ENCODE peak calls at places on chromosomes 5 and 9, in seven cellular contexts. One of them, this sample, is unnamed.

GRCh38 chr5:119168401-119168800 is 97.5 kb downstream of the DMXL1 start:
- DNase-seq in stimulated activated CD8-positive, alpha-beta memory T cell treated with anti-CD3 and anti-CD28 coated beads, Interleukin-4, amount 100 ng/mL, for 4 hours: no peak
- DNase-seq in activated T-helper 2 cell treated with anti-CD3 and anti-CD28 coated beads, Interferon-gamma antibody, Interleukin-2, Interleukin-4, amounts not matched to agents 10 μg/mL and 5 μg/mL and 100 μg/mL, durations not matched to agents 14 hours and 24 hours and 36 hours: no peak
- DNase-seq in kidney tubule cell: no peak
- DNase-seq in caudate nucleus: no peak
- DNase-seq in aorta: no peak
- DNase-seq in kidney epithelial cell: no peak
- DNase-seq in this sample: no peak

GRCh38 chr5:160427607-160428006 is 6.0 kb downstream of the PTTG1 start:
- DNase-seq in stimulated activated CD8-positive, alpha-beta memory T cell treated with anti-CD3 and anti-CD28 coated beads, Interleukin-4, amount 100 ng/mL, for 4 hours: no peak
- DNase-seq in activated T-helper 2 cell treated with anti-CD3 and anti-CD28 coated beads, Interferon-gamma antibody, Interleukin-2, Interleukin-4, amounts not matched to agents 10 μg/mL and 5 μg/mL and 100 μg/mL, durations not matched to agents 14 hours and 24 hours and 36 hours: no peak
- DNase-seq in kidney tubule cell: no peak
- DNase-seq in caudate nucleus: no peak
- DNase-seq in aorta: no peak
- DNase-seq in kidney epithelial cell: no peak
- DNase-seq in this sample: no peak

GRCh38 chr9:107358867-107359440 is 75.9 kb downstream of the RAD23B start:
- DNase-seq in stimulated activated CD8-positive, alpha-beta memory T cell treated with anti-CD3 and anti-CD28 coated beads, Interleukin-4, amount 100 ng/mL, for 4 hours: no peak
- DNase-seq in activated T-helper 2 cell treated with anti-CD3 and anti-CD28 coated beads, Interferon-gamma antibody, Interleukin-2, Interleukin-4, amounts not matched to agents 10 μg/mL and 5 μg/mL and 100 μg/mL, durations not matched to agents 14 hours and 24 hours and 36 hours: no peak
- DNase-seq in kidney tubule cell: no peak
- DNase-seq in caudate nucleus: no peak
- DNase-seq in aorta: no peak
- DNase-seq in kidney epithelial cell: no peak
- DNase-seq in this sample: no peak

GRCh38 chr5:12794476-12795332 is 890.5 kb upstream of the CTNND2 start:
- DNase-seq in stimulated activated CD8-positive, alpha-beta memory T cell treated with anti-CD3 and anti-CD28 coated beads, Interleukin-4, amount 100 ng/mL, for 4 hours: no peak
- DNase-seq in activated T-helper 2 cell treated with anti-CD3 and anti-CD28 coated beads, Interferon-gamma antibody, Interleukin-2, Interleukin-4, amounts not matched to agents 10 μg/mL and 5 μg/mL and 100 μg/mL, durations not matched to agents 14 hours and 24 hours and 36 hours: no peak
- DNase-seq in kidney tubule cell: no peak
- DNase-seq in caudate nucleus: no peak
- DNase-seq in aorta: peak
- DNase-seq in kidney epithelial cell: no peak
- DNase-seq in this sample: no peak

GRCh38 chr9:16058131-16058549 is 505.3 kb downstream of the CCDC171 start:
- DNase-seq in stimulated activated CD8-positive, alpha-beta memory T cell treated with anti-CD3 and anti-CD28 coated beads, Interleukin-4, amount 100 ng/mL, for 4 hours: no peak
- DNase-seq in activated T-helper 2 cell treated with anti-CD3 and anti-CD28 coated beads, Interferon-gamma antibody, Interleukin-2, Interleukin-4, amounts not matched to agents 10 μg/mL and 5 μg/mL and 100 μg/mL, durations not matched to agents 14 hours and 24 hours and 36 hours: no peak
- DNase-seq in kidney tubule cell: peak
- DNase-seq in caudate nucleus: no peak
- DNase-seq in aorta: no peak
- DNase-seq in kidney epithelial cell: peak
- DNase-seq in this sample: no peak

GRCh38 chr5:139960723-139961383 is 82.2 kb downstream of the NRG2 start:
- DNase-seq in stimulated activated CD8-positive, alpha-beta memory T cell treated with anti-CD3 and anti-CD28 coated beads, Interleukin-4, amount 100 ng/mL, for 4 hours: no peak
- DNase-seq in activated T-helper 2 cell treated with anti-CD3 and anti-CD28 coated beads, Interferon-gamma antibody, Interleukin-2, Interleukin-4, amounts not matched to agents 10 μg/mL and 5 μg/mL and 100 μg/mL, durations not matched to agents 14 hours and 24 hours and 36 hours: no peak
- DNase-seq in kidney tubule cell: no peak
- DNase-seq in caudate nucleus: no peak
- DNase-seq in aorta: no peak
- DNase-seq in kidney epithelial cell: no peak
- DNase-seq in this sample: no peak

GRCh38 chr9:136143215-136144001 is 24.7 kb upstream of the TMEM250 start:
- DNase-seq in stimulated activated CD8-positive, alpha-beta memory T cell treated with anti-CD3 and anti-CD28 coated beads, Interleukin-4, amount 100 ng/mL, for 4 hours: no peak
- DNase-seq in activated T-helper 2 cell treated with anti-CD3 and anti-CD28 coated beads, Interferon-gamma antibody, Interleukin-2, Interleukin-4, amounts not matched to agents 10 μg/mL and 5 μg/mL and 100 μg/mL, durations not matched to agents 14 hours and 24 hours and 36 hours: no peak
- DNase-seq in kidney tubule cell: no peak
- DNase-seq in caudate nucleus: no peak
- DNase-seq in aorta: no peak
- DNase-seq in kidney epithelial cell: no peak
- DNase-seq in this sample: no peak

GRCh38 chr9:99385814-99386279 is 163.8 kb downstream of the SEC61B start:
- DNase-seq in stimulated activated CD8-positive, alpha-beta memory T cell treated with anti-CD3 and anti-CD28 coated beads, Interleukin-4, amount 100 ng/mL, for 4 hours: no peak
- DNase-seq in activated T-helper 2 cell treated with anti-CD3 and anti-CD28 coated beads, Interferon-gamma antibody, Interleukin-2, Interleukin-4, amounts not matched to agents 10 μg/mL and 5 μg/mL and 100 μg/mL, durations not matched to agents 14 hours and 24 hours and 36 hours: no peak
- DNase-seq in kidney tubule cell: no peak
- DNase-seq in caudate nucleus: no peak
- DNase-seq in aorta: no peak
- DNase-seq in kidney epithelial cell: no peak
- DNase-seq in this sample: no peak

GRCh38 chr5:93954421-93955069 is 213.1 kb upstream of the POU5F2 start:
- DNase-seq in stimulated activated CD8-positive, alpha-beta memory T cell treated with anti-CD3 and anti-CD28 coated beads, Interleukin-4, amount 100 ng/mL, for 4 hours: no peak
- DNase-seq in activated T-helper 2 cell treated with anti-CD3 and anti-CD28 coated beads, Interferon-gamma antibody, Interleukin-2, Interleukin-4, amounts not matched to agents 10 μg/mL and 5 μg/mL and 100 μg/mL, durations not matched to agents 14 hours and 24 hours and 36 hours: no peak
- DNase-seq in kidney tubule cell: no peak
- DNase-seq in caudate nucleus: no peak
- DNase-seq in aorta: no peak
- DNase-seq in kidney epithelial cell: no peak
- DNase-seq in this sample: no peak

GRCh38 chr5:74242516-74242915 is 398.0 kb downstream of the ENC1 start:
- DNase-seq in stimulated activated CD8-positive, alpha-beta memory T cell treated with anti-CD3 and anti-CD28 coated beads, Interleukin-4, amount 100 ng/mL, for 4 hours: no peak
- DNase-seq in activated T-helper 2 cell treated with anti-CD3 and anti-CD28 coated beads, Interferon-gamma antibody, Interleukin-2, Interleukin-4, amounts not matched to agents 10 μg/mL and 5 μg/mL and 100 μg/mL, durations not matched to agents 14 hours and 24 hours and 36 hours: no peak
- DNase-seq in kidney tubule cell: no peak
- DNase-seq in caudate nucleus: no peak
- DNase-seq in aorta: no peak
- DNase-seq in kidney epithelial cell: no peak
- DNase-seq in this sample: no peak

GRCh38 chr5:176725521-176725920 is 78.2 kb downstream of the TSPAN17 start:
- DNase-seq in stimulated activated CD8-positive, alpha-beta memory T cell treated with anti-CD3 and anti-CD28 coated beads, Interleukin-4, amount 100 ng/mL, for 4 hours: no peak
- DNase-seq in activated T-helper 2 cell treated with anti-CD3 and anti-CD28 coated beads, Interferon-gamma antibody, Interleukin-2, Interleukin-4, amounts not matched to agents 10 μg/mL and 5 μg/mL and 100 μg/mL, durations not matched to agents 14 hours and 24 hours and 36 hours: no peak
- DNase-seq in kidney tubule cell: no peak
- DNase-seq in caudate nucleus: no peak
- DNase-seq in aorta: no peak
- DNase-seq in kidney epithelial cell: no peak
- DNase-seq in this sample: no peak

GRCh38 chr9:35562895-35563746 is 41.9 kb upstream of the TESK1 start:
- DNase-seq in stimulated activated CD8-positive, alpha-beta memory T cell treated with anti-CD3 and anti-CD28 coated beads, Interleukin-4, amount 100 ng/mL, for 4 hours: no peak
- DNase-seq in activated T-helper 2 cell treated with anti-CD3 and anti-CD28 coated beads, Interferon-gamma antibody, Interleukin-2, Interleukin-4, amounts not matched to agents 10 μg/mL and 5 μg/mL and 100 μg/mL, durations not matched to agents 14 hours and 24 hours and 36 hours: no peak
- DNase-seq in kidney tubule cell: no peak
- DNase-seq in caudate nucleus: no peak
- DNase-seq in aorta: no peak
- DNase-seq in kidney epithelial cell: no peak
- DNase-seq in this sample: no peak

GRCh38 chr5:92659246-92659645 is 921.8 kb downstream of the NR2F1-AS1 start:
- DNase-seq in stimulated activated CD8-positive, alpha-beta memory T cell treated with anti-CD3 and anti-CD28 coated beads, Interleukin-4, amount 100 ng/mL, for 4 hours: no peak
- DNase-seq in activated T-helper 2 cell treated with anti-CD3 and anti-CD28 coated beads, Interferon-gamma antibody, Interleukin-2, Interleukin-4, amounts not matched to agents 10 μg/mL and 5 μg/mL and 100 μg/mL, durations not matched to agents 14 hours and 24 hours and 36 hours: no peak
- DNase-seq in kidney tubule cell: peak
- DNase-seq in caudate nucleus: no peak
- DNase-seq in aorta: no peak
- DNase-seq in kidney epithelial cell: no peak
- DNase-seq in this sample: no peak

GRCh38 chr5:102617857-102618187 is 119.0 kb upstream of the SLCO6A1 start:
- DNase-seq in stimulated activated CD8-positive, alpha-beta memory T cell treated with anti-CD3 and anti-CD28 coated beads, Interleukin-4, amount 100 ng/mL, for 4 hours: no peak
- DNase-seq in activated T-helper 2 cell treated with anti-CD3 and anti-CD28 coated beads, Interferon-gamma antibody, Interleukin-2, Interleukin-4, amounts not matched to agents 10 μg/mL and 5 μg/mL and 100 μg/mL, durations not matched to agents 14 hours and 24 hours and 36 hours: no peak
- DNase-seq in kidney tubule cell: no peak
- DNase-seq in caudate nucleus: no peak
- DNase-seq in aorta: no peak
- DNase-seq in kidney epithelial cell: no peak
- DNase-seq in this sample: no peak

GRCh38 chr5:99019812-99020697 is 91.2 kb upstream of the CHD1 start:
- DNase-seq in stimulated activated CD8-positive, alpha-beta memory T cell treated with anti-CD3 and anti-CD28 coated beads, Interleukin-4, amount 100 ng/mL, for 4 hours: no peak
- DNase-seq in activated T-helper 2 cell treated with anti-CD3 and anti-CD28 coated beads, Interferon-gamma antibody, Interleukin-2, Interleukin-4, amounts not matched to agents 10 μg/mL and 5 μg/mL and 100 μg/mL, durations not matched to agents 14 hours and 24 hours and 36 hours: no peak
- DNase-seq in kidney tubule cell: peak
- DNase-seq in caudate nucleus: no peak
- DNase-seq in aorta: no peak
- DNase-seq in kidney epithelial cell: peak
- DNase-seq in this sample: no peak

GRCh38 chr5:172065431-172066065 is 59.1 kb upstream of the FBXW11 start:
- DNase-seq in stimulated activated CD8-positive, alpha-beta memory T cell treated with anti-CD3 and anti-CD28 coated beads, Interleukin-4, amount 100 ng/mL, for 4 hours: no peak
- DNase-seq in activated T-helper 2 cell treated with anti-CD3 and anti-CD28 coated beads, Interferon-gamma antibody, Interleukin-2, Interleukin-4, amounts not matched to agents 10 μg/mL and 5 μg/mL and 100 μg/mL, durations not matched to agents 14 hours and 24 hours and 36 hours: no peak
- DNase-seq in kidney tubule cell: peak
- DNase-seq in caudate nucleus: no peak
- DNase-seq in aorta: peak
- DNase-seq in kidney epithelial cell: no peak
- DNase-seq in this sample: no peak

This sample was measured in natural killer cell treated with Interleukin-12 subunit alpha and Interleukin-12 subunit beta and Interleukin-15 and Interleukin-18, amount 100 ng/mL, for 72 hours.